ENCODE peak calls at places on chromosome X, in seven cellular contexts. S, L, Z, A, W, Y and P are unnamed samples.

GRCh38 chrX:41518127-41518840 is 71.1 kb downstream of the NYX start:
- DNase-seq in S (no peak), L (no peak), Z (no peak), A (no peak), W (no peak), Y (no peak), P (no peak)

GRCh38 chrX:103360092-103360491 is 3.8 kb downstream of the TCEAL9 start:
- DNase-seq in S (peak), L (no peak), Z (no peak), A (no peak), W (no peak), Y (no peak), P (no peak)

GRCh38 chrX:34546366-34546765 is 110.7 kb downstream of the TMEM47 start:
- DNase-seq in S (no peak), L (no peak), Z (no peak), A (no peak), W (no peak), Y (no peak), P (no peak)

GRCh38 chrX:2767631-2768455 is 16.0 kb downstream of the XG start:
- DNase-seq in S (no peak), L (peak), Z (peak), A (no peak), W (no peak), Y (no peak), P (no peak)

GRCh38 chrX:55210931-55211677 is 9.0 kb upstream of the PAGE5 start:
- DNase-seq in S (no peak), L (no peak), Z (no peak), A (no peak), W (no peak), Y (no peak), P (no peak)

GRCh38 chrX:30313322-30313721 is 4.1 kb upstream of the NR0B1 start:
- DNase-seq in S (no peak), L (no peak), Z (no peak), A (no peak), W (no peak), Y (no peak), P (no peak)

GRCh38 chrX:2313864-2314646 is 186.7 kb downstream of the DHRSX start:
- DNase-seq in S (no peak), L (no peak), Z (no peak), A (no peak), W (no peak), Y (no peak), P (no peak)

GRCh38 chrX:20374866-20375530 is 108.3 kb upstream of the RPS6KA3 start:
- DNase-seq in S (no peak), L (no peak), Z (no peak), A (no peak), W (no peak), Y (no peak), P (no peak)

GRCh38 chrX:13110427-13111324 is 66.3 kb upstream of the FAM9C start:
- DNase-seq in S (peak), L (peak), Z (peak), A (peak), W (no peak), Y (no peak), P (no peak)

GRCh38 chrX:30713061-30713525 is 59.9 kb downstream of the GK start:
- DNase-seq in S (peak), L (peak), Z (peak), A (peak), W (peak), Y (no peak), P (peak)

GRCh38 chrX:18890724-18891560 is 93.0 kb downstream of the PHKA2 start:
- DNase-seq in S (no peak), L (no peak), Z (no peak), A (no peak), W (no peak), Y (peak), P (no peak)

GRCh38 chrX:155613927-155614559 is 1.3 kb upstream of the TMLHE start:
- DNase-seq in S (no peak), L (no peak), Z (no peak), A (no peak), W (no peak), Y (no peak), P (no peak)

GRCh38 chrX:16666541-16666940 is 16.6 kb downstream of the S100G start:
- DNase-seq in S (no peak), L (no peak), Z (no peak), A (no peak), W (no peak), Y (no peak), P (no peak)

GRCh38 chrX:23855569-23855968 is 52.2 kb downstream of the APOO start:
- DNase-seq in S (no peak), L (no peak), Z (no peak), A (no peak), W (no peak), Y (no peak), P (peak)

GRCh38 chrX:130393451-130394074 is 8.1 kb upstream of the GPR119 start:
- DNase-seq in S (peak), L (peak), Z (peak), A (peak), W (peak), Y (no peak), P (no peak)

GRCh38 chrX:45889471-45889870 is 655.8 kb downstream of the ZNF674 start:
- DNase-seq in S (no peak), L (no peak), Z (no peak), A (no peak), W (no peak), Y (no peak), P (no peak)

GRCh38 chrX:13837290-13837745 is 20.4 kb upstream of the GPM6B start:
- DNase-seq in S (no peak), L (no peak), Z (no peak), A (no peak), W (no peak), Y (no peak), P (no peak)

GRCh38 chrX:10634681-10635161 is 14.3 kb upstream of the MID1 start:
- DNase-seq in S (no peak), L (no peak), Z (no peak), A (no peak), W (no peak), Y (no peak), P (no peak)

GRCh38 chrX:19613645-19614323 is 98.5 kb upstream of the MAP3K15 start:
- DNase-seq in S (no peak), L (peak), Z (no peak), A (peak), W (peak), Y (no peak), P (no peak)

GRCh38 chrX:110951472-110952269 is 144.3 kb upstream of the PAK3 start:
- DNase-seq in S (no peak), L (no peak), Z (no peak), A (no peak), W (no peak), Y (no peak), P (no peak)

GRCh38 chrX:96436105-96436504 is 248.5 kb upstream of the DIAPH2 start:
- DNase-seq in S (peak), L (no peak), Z (no peak), A (no peak), W (no peak), Y (no peak), P (no peak)

GRCh38 chrX:102345916-102346315 is 93.9 kb downstream of the NXF2B start:
- DNase-seq in S (peak), L (peak), Z (peak), A (peak), W (peak), Y (peak), P (peak)

GRCh38 chrX:66038115-66038514 is 1.8 kb downstream of the VSIG4 start:
- DNase-seq in S (no peak), L (no peak), Z (no peak), A (no peak), W (no peak), Y (no peak), P (no peak)

GRCh38 chrX:131816551-131817136 is 206.5 kb upstream of the STK26 start:
- DNase-seq in S (peak), L (peak), Z (no peak), A (peak), W (peak), Y (peak), P (no peak)

GRCh38 chrX:8987672-8988250 is 46.2 kb downstream of the FAM9B start:
- DNase-seq in S (no peak), L (no peak), Z (no peak), A (no peak), W (no peak), Y (peak), P (no peak)

GRCh38 chrX:95762716-95763115 is 921.9 kb upstream of the DIAPH2 start:
- DNase-seq in S (no peak), L (no peak), Z (peak), A (no peak), W (no peak), Y (no peak), P (no peak)

GRCh38 chrX:100979881-100980607 is 10.5 kb downstream of the ARL13A start:
- DNase-seq in S (no peak), L (no peak), Z (no peak), A (no peak), W (no peak), Y (no peak), P (no peak)

GRCh38 chrX:1945879-1946278 is 331.0 kb downstream of the ASMT start:
- DNase-seq in S (no peak), L (no peak), Z (no peak), A (no peak), W (no peak), Y (no peak), P (no peak)

GRCh38 chrX:104255465-104255864 is 732 bp upstream of the ESX1 start:
- DNase-seq in S (peak), L (no peak), Z (no peak), A (no peak), W (no peak), Y (no peak), P (no peak)

GRCh38 chrX:18098704-18099103 is 122.0 kb downstream of the BEND2 start:
- DNase-seq in S (no peak), L (no peak), Z (peak), A (no peak), W (no peak), Y (no peak), P (no peak)

GRCh38 chrX:134883134-134883700 is 107.6 kb upstream of the SMIM10 start:
- DNase-seq in S (no peak), L (no peak), Z (no peak), A (no peak), W (no peak), Y (no peak), P (no peak)

GRCh38 chrX:129600981-129601424 is 53.8 kb downstream of the APLN start:
- DNase-seq in S (peak), L (no peak), Z (peak), A (peak), W (no peak), Y (no peak), P (peak)

DNA sequence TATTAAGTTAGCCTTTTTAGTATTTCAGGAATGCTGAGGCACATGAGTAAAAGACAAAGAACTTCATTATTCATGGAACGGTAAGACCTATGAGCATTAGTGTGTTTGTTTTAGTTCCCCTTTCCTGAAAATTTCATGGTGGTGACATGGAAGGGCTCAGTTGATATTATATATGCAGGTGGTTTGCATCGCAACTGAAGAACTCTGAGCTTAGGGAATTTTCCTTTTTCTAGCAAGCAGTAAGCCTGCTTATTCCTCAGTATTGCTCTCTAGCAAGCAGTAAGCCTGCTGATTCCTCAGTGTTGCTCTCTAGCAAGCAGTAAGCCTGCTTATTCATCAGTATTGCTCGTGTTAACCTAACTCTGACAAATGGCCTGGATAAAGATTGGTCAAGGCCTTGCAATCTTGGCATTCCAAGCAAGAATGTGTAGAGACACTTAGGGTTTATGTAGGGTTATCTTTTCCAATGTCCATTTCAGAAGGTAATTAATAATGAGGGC is 37.7 kb upstream of the MAGEB18 start:
- DNase-seq in S (no peak), L (no peak), Z (no peak), A (no peak), W (no peak), Y (no peak), P (no peak)
- TF ChIP-seq CTCF in S (no peak), L (no peak), Z (no peak), A (no peak), W (no peak), Y (no peak), P (no peak)

DNA sequence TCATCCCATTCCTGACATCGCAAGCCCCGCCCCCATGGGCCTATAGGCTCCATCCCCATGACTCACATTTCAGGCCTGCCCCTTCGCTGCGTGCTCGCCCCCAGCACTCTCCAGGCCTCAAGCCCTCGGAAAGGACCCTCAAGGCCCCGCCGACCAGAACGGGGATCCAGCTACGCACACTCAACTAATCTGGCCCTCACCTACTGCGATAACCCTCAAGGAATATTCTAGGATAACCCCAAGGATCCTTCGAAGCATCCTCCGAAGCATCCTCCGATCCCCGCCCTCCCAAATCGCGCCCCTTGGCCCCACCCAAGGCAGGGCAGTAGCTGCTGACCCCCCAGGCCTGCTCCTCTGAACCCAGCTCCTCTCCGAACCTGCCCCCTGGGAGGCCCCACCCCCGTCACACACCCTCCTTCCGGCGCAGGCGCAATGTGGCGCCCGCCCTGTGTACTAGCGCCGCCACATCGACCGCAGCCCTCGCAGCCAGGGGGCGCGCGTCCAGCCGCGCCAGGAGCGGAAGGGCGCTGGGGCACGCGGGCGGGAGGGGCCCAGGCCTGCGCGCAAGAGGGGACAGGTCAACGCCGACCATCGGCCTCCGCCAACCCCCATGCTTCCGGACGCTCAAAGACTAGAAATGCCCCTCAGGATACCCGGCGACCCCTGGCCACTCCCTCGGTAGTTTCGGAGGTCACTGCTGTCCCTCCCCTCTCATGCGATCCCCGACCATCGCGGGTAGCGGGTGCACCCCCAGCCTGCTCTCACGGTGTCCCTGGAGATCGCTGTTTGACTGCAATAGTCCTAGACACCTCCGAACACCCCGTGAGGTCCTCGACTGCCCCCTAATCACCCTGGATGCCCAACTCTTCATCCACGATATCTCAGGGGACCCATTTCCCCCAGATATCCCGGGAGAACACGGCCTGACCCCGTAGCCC is 6.4 kb upstream of the MAGIX start:
- DNase-seq in S (peak), L (peak), Z (peak), A (peak), W (peak), Y (peak), P (peak)
- TF ChIP-seq POLR2AphosphoS5 in S (peak), L (no peak), Z (peak), A (peak), W (peak), Y (peak), P (peak)

DNA sequence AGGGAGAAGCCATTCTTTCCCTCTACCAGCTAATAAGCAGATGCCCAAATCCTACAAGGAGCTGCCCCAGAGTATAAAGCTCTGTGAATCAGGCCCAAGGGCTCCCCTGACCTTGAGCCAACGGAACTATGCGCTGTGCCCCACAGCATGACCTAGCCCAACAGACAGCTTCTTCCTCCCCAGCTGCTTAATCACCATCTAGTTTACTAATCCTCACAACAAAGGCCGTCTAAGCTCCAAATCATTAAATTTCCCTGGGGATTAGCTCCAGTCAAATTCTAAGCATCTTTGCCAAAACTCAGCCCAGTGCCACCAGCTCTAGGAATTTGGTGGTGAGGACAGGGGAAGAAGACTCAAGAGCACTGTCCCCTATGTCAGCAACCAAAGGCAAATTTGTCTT is 113.1 kb downstream of the SHROOM4 start:
- DNase-seq in S (no peak), L (no peak), Z (peak), A (no peak), W (no peak), Y (no peak), P (no peak)
- TF ChIP-seq CTCF in S (no peak), L (no peak), Z (no peak), A (no peak), W (no peak), Y (no peak), P (no peak)

GRCh38 chrX:54044126-54044876 is at the start of gene PHF8:
- DNase-seq in S (peak), L (peak), Z (peak), A (peak), W (peak), Y (peak), P (peak)
- TF ChIP-seq POLR2AphosphoS5 in S (peak), L (peak), Z (no peak), A (peak), W (peak), Y (peak), P (peak)

GRCh38 chrX:42615161-42615563 is 162.8 kb downstream of the PPP1R2C start:
- DNase-seq in S (no peak), L (peak), Z (peak), A (no peak), W (no peak), Y (no peak), P (no peak)
- TF ChIP-seq CTCF in S (no peak), L (no peak), Z (peak), A (no peak), W (no peak), Y (no peak), P (no peak)

GRCh38 chrX:39753296-39753996 is 344.3 kb downstream of the BCOR start:
- DNase-seq in S (peak), L (no peak), Z (peak), A (no peak), W (peak), Y (no peak), P (no peak)
- TF ChIP-seq POLR2AphosphoS5 in S (no peak), L (no peak), Z (no peak), A (no peak), W (no peak), Y (no peak), P (no peak)

GRCh38 chrX:153400146-153401132 is 711 bp downstream of the PNMA6E start:
- DNase-seq in S (peak), L (peak), Z (peak), A (no peak), W (peak), Y (peak), P (no peak)
- TF ChIP-seq CTCF in S (peak), L (peak), Z (peak), A (no peak), W (no peak), Y (peak), P (peak)

GRCh38 chrX:47232803-47233332 is at the start of gene USP11:
- DNase-seq in S (no peak), L (peak), Z (peak), A (no peak), W (peak), Y (no peak), P (peak)
- TF ChIP-seq POLR2AphosphoS5 in S (no peak), L (peak), Z (peak), A (no peak), W (peak), Y (peak), P (no peak)